ENCODE peak calls at places on chromosome 22, in five cellular contexts. Q is sigmoid colon, K is prostate gland, O is stomach, M is HCT116. D is an unnamed sample.
A peak's percentile ranks its signal among the peaks of the same experiment; 100 is the strongest.

GRCh38 chr22:45617948-45618347 is 53.7 kb upstream of the ATXN10 start:
- DNase-seq in Q (no peak), K (no peak), O (no peak), M (no peak), D (no peak)

GRCh38 chr22:27278986-27279385 is 522.6 kb downstream of the MN1 start:
- DNase-seq in Q (no peak), K (peak; percentile 62), O (no peak), M (no peak), D (no peak)

GRCh38 chr22:27885977-27886842 is 32.8 kb downstream of the PITPNB start:
- DNase-seq in Q (no peak), K (peak; percentile 23), O (peak; percentile 51), M (peak; percentile 8), D (no peak)

GRCh38 chr22:38841211-38841610 is 2.6 kb downstream of the NPTXR start:
- DNase-seq in Q (no peak), K (peak; percentile 36), O (peak; percentile 69), M (no peak), D (peak; percentile 54)

GRCh38 chr22:48957311-48957986 is 870.2 kb downstream of the BRD1 start:
- DNase-seq in Q (no peak), K (peak; percentile 2), O (peak; percentile 24), M (no peak), D (peak; percentile 66)

GRCh38 chr22:22351366-22351765 is 106.8 kb downstream of the VPREB1 start:
- DNase-seq in Q (no peak), K (no peak), O (no peak), M (no peak), D (no peak)

GRCh38 chr22:22031571-22031970 is 49.0 kb upstream of the TOP3B start:
- DNase-seq in Q (no peak), K (no peak), O (no peak), M (no peak), D (no peak)

GRCh38 chr22:39336411-39336810 is 13.4 kb upstream of the SYNGR1 start:
- DNase-seq in Q (no peak), K (no peak), O (no peak), M (no peak), D (no peak)

GRCh38 chr22:46619240-46619829 is 851 bp upstream of the GRAMD4 start:
- DNase-seq in Q (no peak), K (no peak), O (no peak), M (no peak), D (no peak)

GRCh38 chr22:27797793-27798525 is 3.6 kb downstream of the MN1 start:
- DNase-seq in Q (no peak), K (no peak), O (no peak), M (no peak), D (no peak)

GRCh38 chr22:48837341-48837935 is 990.2 kb downstream of the BRD1 start:
- DNase-seq in Q (no peak), K (no peak), O (no peak), M (no peak), D (peak; percentile 59)

GRCh38 chr22:27603823-27604190 is 197.7 kb downstream of the MN1 start:
- DNase-seq in Q (no peak), K (no peak), O (no peak), M (no peak), D (peak; percentile 51)

GRCh38 chr22:41762980-41763779 is 37.3 kb upstream of the CCDC134 start:
- DNase-seq in Q (no peak), K (peak; percentile 22), O (no peak), M (peak; percentile 28), D (peak; percentile 79)

GRCh38 chr22:42962295-42963230 is 52.4 kb downstream of the PACSIN2 start:
- DNase-seq in Q (no peak), K (peak; percentile 34), O (peak; percentile 40), M (no peak), D (no peak)

GRCh38 chr22:23302171-23303002 is 122.1 kb downstream of the BCR start:
- DNase-seq in Q (no peak), K (no peak), O (no peak), M (no peak), D (peak; percentile 68)

GRCh38 chr22:47618180-47618579 is 855.7 kb downstream of the TBC1D22A start:
- DNase-seq in Q (peak; percentile 52), K (no peak), O (peak; percentile 21), M (no peak), D (peak; percentile 63)

GRCh38 chr22:27323646-27324045 is 477.9 kb downstream of the MN1 start:
- DNase-seq in Q (no peak), K (no peak), O (no peak), M (no peak), D (no peak)

GRCh38 chr22:48488611-48489456 is 1338.8 kb downstream of the BRD1 start:
- DNase-seq in Q (peak; percentile 44), K (no peak), O (no peak), M (no peak), D (peak; percentile 55)

GRCh38 chr22:42990131-42990838 is 24.7 kb downstream of the PACSIN2 start:
- DNase-seq in Q (peak; percentile 71), K (no peak), O (no peak), M (no peak), D (no peak)

GRCh38 chr22:30423296-30423958 is 2.1 kb upstream of the MTFP1 start:
- DNase-seq in Q (peak; percentile 83), K (peak; percentile 33), O (no peak), M (no peak), D (peak; percentile 93)
- TF ChIP-seq POLR2A in Q (peak; percentile 93), K (peak; percentile 73), O (no peak), M (peak; percentile 93), D (no peak)

GRCh38 chr22:37500745-37501144 is 14.6 kb upstream of the MFNG start:
- DNase-seq in Q (no peak), K (no peak), O (no peak), M (no peak), D (no peak)

GRCh38 chr22:37502342-37503182 is 16.4 kb upstream of the MFNG start:
- DNase-seq in Q (no peak), K (peak; percentile 84), O (peak; percentile 90), M (no peak), D (no peak)

GRCh38 chr22:37501610-37502341 is 15.6 kb upstream of the MFNG start:
- DNase-seq in Q (no peak), K (peak; percentile 82), O (peak; percentile 91), M (no peak), D (no peak)

GRCh38 chr22:37499789-37500188 is 13.6 kb upstream of the MFNG start:
- DNase-seq in Q (no peak), K (no peak), O (no peak), M (no peak), D (no peak)

GRCh38 chr22:37501176-37501609 is 15.0 kb upstream of the MFNG start:
- DNase-seq in Q (no peak), K (no peak), O (no peak), M (no peak), D (no peak)
- H3K27ac ChIP-seq in Q (no peak overlapping the region), K (peak overlapping the region; percentile 76), O (peak overlapping the region; percentile 95), M (peak overlapping the region; percentile 50), D (peak overlapping the region; percentile 79)

DNA sequence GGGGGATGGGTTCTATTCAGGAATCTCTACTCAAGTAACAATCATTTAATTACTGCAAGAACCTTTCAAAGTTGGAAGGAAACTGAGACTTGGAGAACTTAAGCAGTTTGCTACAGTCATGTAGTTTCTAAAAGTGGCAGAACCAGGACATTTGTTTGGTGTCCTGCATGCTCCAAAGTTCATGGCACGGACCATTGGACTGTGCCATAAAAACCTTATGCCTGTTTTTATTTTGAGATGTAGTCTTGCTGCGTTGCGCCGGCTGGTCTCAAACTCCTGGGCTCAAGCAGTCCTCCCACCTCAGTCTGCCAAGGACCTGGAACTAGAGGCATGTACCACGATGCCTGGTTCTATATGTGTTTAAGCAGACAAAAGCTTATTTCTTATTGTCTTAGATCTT is 18.6 kb upstream of the AIFM3 start:
- DNase-seq in Q (no peak), K (no peak), O (no peak), M (no peak), D (no peak)
- TF ChIP-seq POLR2AphosphoS5 in Q (no peak), K (no peak), O (no peak), M (no peak), D (no peak)

DNA sequence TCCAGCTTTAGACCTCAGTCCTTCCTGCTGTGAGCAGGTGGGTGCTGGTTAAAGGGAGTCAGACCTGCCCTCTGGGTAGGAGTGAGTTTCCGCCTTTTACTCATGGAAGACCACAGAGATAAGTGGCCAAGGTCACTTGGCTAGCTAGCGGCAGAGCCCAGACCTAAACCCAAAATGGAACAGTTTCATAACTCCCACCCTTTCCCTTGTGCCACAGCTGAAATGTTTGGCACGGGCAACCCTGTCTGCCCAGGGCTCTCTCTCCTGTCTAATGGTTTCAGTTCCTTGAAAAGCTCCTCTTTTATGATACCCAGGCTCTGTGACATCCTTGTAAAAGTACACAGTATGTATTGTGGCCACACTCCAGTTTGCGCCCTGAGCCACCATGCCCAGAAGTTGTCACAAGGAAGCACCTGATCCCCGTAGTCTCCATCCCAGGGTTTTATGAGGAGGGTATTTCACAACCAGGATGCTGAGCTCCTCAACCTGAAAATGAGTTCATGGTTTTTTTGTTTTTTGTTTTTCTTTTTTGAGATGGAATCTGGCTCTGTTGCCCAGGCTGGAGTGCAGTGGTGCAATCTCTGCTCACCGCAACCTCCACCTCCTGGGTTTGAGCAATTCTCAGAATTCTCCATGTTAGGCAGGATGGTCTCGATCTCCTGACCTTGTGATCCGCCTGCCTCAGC is 5.1 kb downstream of the MB start:
- DNase-seq in Q (peak; percentile 84), K (peak; percentile 94), O (no peak), M (no peak), D (no peak)
- TF ChIP-seq POLR2A in Q (no peak), K (no peak), O (no peak), M (no peak), D (no peak)

GRCh38 chr22:30288414-30289125 is 735 bp downstream of the CASTOR1 start:
- DNase-seq in Q (peak; percentile 72), K (no peak), O (no peak), M (no peak), D (no peak)

GRCh38 chr22:30289126-30289979 is at the start of gene CASTOR1:
- DNase-seq in Q (peak; percentile 100), K (peak; percentile 99), O (peak; percentile 99), M (peak; percentile 96), D (peak; percentile 98)

GRCh38 chr22:30290318-30290678 is 993 bp upstream of the CASTOR1 start:
- DNase-seq in Q (no peak), K (peak; percentile 70), O (no peak), M (no peak), D (no peak)

GRCh38 chr22:30290679-30291333 is 1.5 kb upstream of the CASTOR1 start:
- DNase-seq in Q (peak; percentile 97), K (peak; percentile 93), O (peak; percentile 91), M (no peak), D (peak; percentile 87)

DNA sequence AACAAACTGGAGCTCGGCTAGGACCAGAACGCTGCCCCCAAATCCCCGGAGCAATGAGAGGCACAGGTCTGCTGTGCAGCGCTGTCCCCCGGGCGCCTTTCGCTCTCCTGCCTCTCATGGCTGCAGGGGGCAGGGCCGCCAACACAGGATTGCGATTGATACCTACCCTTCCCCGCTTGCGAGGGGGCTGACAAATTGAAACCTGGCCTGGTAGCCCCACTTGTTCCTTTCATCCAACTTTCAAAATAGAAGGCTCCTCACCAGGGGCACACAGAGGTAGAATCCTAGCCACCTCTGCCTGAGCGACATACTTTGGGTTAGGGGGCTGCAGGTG is 642 bp upstream of the CASTOR1 start:
- DNase-seq in Q (no peak), K (no peak), O (no peak), M (no peak), D (no peak)
- H3K27ac ChIP-seq in Q (peak overlapping the region; percentile 96), K (peak overlapping the region; percentile 88), O (peak overlapping the region; percentile 94), M (peak overlapping the region; percentile 40), D (peak overlapping the region; percentile 89)

GRCh38 chr22:50118557-50119168 is 28.9 kb downstream of the MOV10L1 start:
- DNase-seq in Q (peak; percentile 76), K (no peak), O (no peak), M (no peak), D (no peak)
- TF ChIP-seq POLR2AphosphoS5 in Q (peak; percentile 59), K (no peak), O (no peak), M (no peak), D (no peak)